ENCODE peak calls at places on chromosomes 16 and 17, in eight cellular contexts. I, G, S, N, C, D, E and V are unnamed samples.

GRCh38 chr17:57138956-57139576 is 54.0 kb downstream of the AKAP1 start:
- DNase-seq in G (no peak), S (no peak), I (no peak), D (no peak), N (peak; percentile 21), E (no peak), C (no peak), V (no peak)

GRCh38 chr16:50297301-50298074 is 31.1 kb downstream of the ADCY7 start:
- DNase-seq in I (no peak), D (no peak), N (peak; percentile 63), G (no peak), S (no peak), E (no peak), C (no peak), V (no peak)

GRCh38 chr17:76125922-76126321 is 15.1 kb downstream of the FOXJ1 start:
- DNase-seq in C (no peak), E (no peak), D (no peak), I (no peak), G (no peak), S (no peak), N (no peak), V (no peak)

GRCh38 chr17:29563816-29564215 is 3.0 kb downstream of the ABHD15 start:
- DNase-seq in G (no peak), E (peak; percentile 72), I (no peak), S (no peak), D (no peak), N (no peak), C (no peak), V (no peak)

GRCh38 chr17:35795007-35795870 is at the start of gene MMP28:
- DNase-seq in N (peak; percentile 74), G (no peak), C (no peak), E (no peak), D (no peak), I (no peak), S (peak; percentile 45), V (no peak)

GRCh38 chr16:86101912-86102187 is 202.9 kb downstream of the IRF8 start:
- DNase-seq in S (no peak), G (no peak), C (no peak), D (no peak), N (no peak), I (no peak), E (no peak), V (no peak)

GRCh38 chr17:41754066-41754465 is 19.6 kb upstream of the HAP1 start:
- DNase-seq in S (no peak), I (no peak), G (no peak), D (no peak), E (no peak), C (no peak), N (no peak), V (no peak)

GRCh38 chr17:36501963-36502362 is 15.5 kb downstream of the ZNHIT3 start:
- DNase-seq in G (no peak), N (no peak), D (no peak), C (no peak), I (no peak), E (no peak), S (no peak), V (no peak)

GRCh38 chr16:50428742-50429141 is 60.0 kb upstream of the BRD7 start:
- DNase-seq in D (no peak), E (no peak), G (no peak), C (no peak), I (no peak), N (no peak), S (no peak), V (no peak)

GRCh38 chr17:32161506-32162365 is 19.4 kb downstream of the RHOT1 start:
- DNase-seq in N (no peak), C (peak; percentile 92), S (no peak), D (no peak), I (no peak), E (no peak), G (no peak), V (no peak)

GRCh38 chr16:53018834-53019416 is 33.8 kb downstream of the CHD9NB start:
- DNase-seq in C (no peak), G (no peak), E (no peak), N (no peak), S (no peak), D (no peak), I (no peak), V (no peak)

GRCh38 chr17:7626307-7626706 is 1.3 kb downstream of the SAT2 start:
- DNase-seq in N (no peak), C (no peak), G (no peak), S (no peak), D (no peak), I (no peak), E (no peak), V (no peak)

GRCh38 chr16:78249056-78249455 is 149.6 kb downstream of the WWOX start:
- DNase-seq in I (no peak), D (no peak), G (no peak), E (no peak), C (no peak), N (peak; percentile 91), S (peak; percentile 69), V (no peak)

GRCh38 chr16:67248401-67249177 is at the start of gene SLC9A5:
- DNase-seq in D (no peak), G (peak; percentile 35), S (no peak), E (peak; percentile 76), C (no peak), I (no peak), N (peak; percentile 49), V (no peak)

GRCh38 chr17:7703584-7704574 is 1.1 kb upstream of the EFNB3 start:
- DNase-seq in D (no peak), S (peak; percentile 37), I (peak; percentile 72), E (peak; percentile 81), C (no peak), G (no peak), N (peak; percentile 91), V (no peak)

GRCh38 chr17:77959926-77960521 is 1.5 kb downstream of the TNRC6C start:
- DNase-seq in E (no peak), D (no peak), I (peak; percentile 22), N (peak; percentile 59), C (no peak), S (no peak), G (no peak), V (no peak)

GRCh38 chr16:13779676-13780075 is 140.3 kb upstream of the ERCC4 start:
- DNase-seq in G (no peak), E (no peak), C (no peak), N (peak; percentile 11), I (no peak), S (no peak), D (no peak), V (no peak)

GRCh38 chr17:78359936-78360370 is at the start of gene SOCS3:
- DNase-seq in S (peak; percentile 94), G (peak; percentile 84), D (no peak), I (peak; percentile 63), E (peak; percentile 75), C (peak; percentile 83), N (peak; percentile 98), V (peak; percentile 80)